ENCODE peak calls at places on chromosomes 1 and 21, in four cellular contexts. E is CD8-positive, alpha-beta memory T cell; Z is A549; X is right lobe of liver. C is an unnamed sample.

GRCh38 chr1:200708769-200709168 is 29.9 kb upstream of the CAMSAP2 start:
- DNase-seq in E (no peak), Z (peak; percentile 65), X (no peak), C (no peak)

GRCh38 chr1:34844252-34844634 is 15.3 kb downstream of the SMIM12 start:
- DNase-seq in E (no peak), Z (no peak), X (no peak), C (no peak)

GRCh38 chr1:77976433-77977076 is 2.3 kb downstream of the FUBP1 start:
- DNase-seq in Z (no peak), E (no peak), X (no peak), C (no peak)

GRCh38 chr1:156118175-156118868 is 3.8 kb downstream of the LMNA start:
- DNase-seq in E (no peak), Z (no peak), X (peak; percentile 93), C (peak; percentile 86)

GRCh38 chr1:54763814-54764131 is 550 bp downstream of the PARS2 start:
- DNase-seq in Z (peak; percentile 7), E (no peak), X (no peak), C (no peak)

GRCh38 chr1:46219551-46220520 is 16.7 kb downstream of the LURAP1 start:
- DNase-seq in Z (no peak), X (no peak), E (no peak), C (no peak)

GRCh38 chr1:223765036-223765718 is 52.8 kb downstream of the CAPN2 start:
- DNase-seq in Z (no peak), X (no peak), E (no peak), C (no peak)

GRCh38 chr1:153727463-153728304 is at the start of gene INTS3:
- DNase-seq in X (peak; percentile 100), Z (peak; percentile 99), E (peak; percentile 100), C (peak; percentile 100)

GRCh38 chr1:29953938-29954337 is 717.6 kb downstream of the PTPRU start:
- DNase-seq in E (no peak), Z (no peak), X (no peak), C (no peak)

GRCh38 chr1:92994105-92994712 is 32.9 kb upstream of the DIPK1A start:
- DNase-seq in Z (peak; percentile 40), E (peak; percentile 81), X (no peak), C (peak; percentile 88)

GRCh38 chr1:96075704-96076455 is 645.7 kb upstream of the PTBP2 start:
- DNase-seq in Z (no peak), X (no peak), E (no peak), C (no peak)

GRCh38 chr1:224211262-224211962 is 28.4 kb downstream of the DEGS1 start:
- DNase-seq in E (no peak), Z (no peak), X (no peak), C (no peak)

GRCh38 chr1:193458628-193459027 is 272.2 kb upstream of the B3GALT2 start:
- DNase-seq in X (no peak), E (peak; percentile 48), Z (no peak), C (no peak)

GRCh38 chr1:95572962-95573361 is 339.0 kb downstream of the RWDD3 start:
- DNase-seq in X (no peak), E (no peak), Z (no peak), C (no peak)

GRCh38 chr1:216826629-216827028 is 103.4 kb upstream of the ESRRG start:
- DNase-seq in Z (no peak), E (no peak), X (no peak), C (no peak)

GRCh38 chr1:44700573-44700972 is 26.1 kb downstream of the ARMH1 start:
- DNase-seq in E (no peak), Z (no peak), X (no peak), C (no peak)

GRCh38 chr1:222048030-222048632 is 306.2 kb upstream of the DUSP10 start:
- DNase-seq in X (no peak), E (no peak), Z (no peak), C (no peak)

GRCh38 chr1:9050803-9051202 is 18.6 kb downstream of the SLC2A5 start:
- DNase-seq in E (no peak), Z (no peak), X (no peak), C (no peak)

GRCh38 chr1:156421062-156421938 is 52.3 kb downstream of the RHBG start:
- DNase-seq in Z (peak; percentile 98), E (peak; percentile 74), X (peak; percentile 75), C (peak; percentile 67)

GRCh38 chr1:165057956-165058355 is 298.6 kb downstream of the LMX1A start:
- DNase-seq in X (no peak), Z (no peak), E (no peak), C (no peak)

GRCh38 chr1:38778051-38778450 is 81.5 kb downstream of the RRAGC start:
- DNase-seq in Z (no peak), E (no peak), X (no peak), C (no peak)

GRCh38 chr1:199684686-199685273 is 342.7 kb upstream of the NR5A2 start:
- DNase-seq in E (no peak), Z (peak; percentile 56), X (no peak), C (peak; percentile 12)

GRCh38 chr1:234970371-234970730 is 158.3 kb downstream of the TOMM20 start:
- DNase-seq in Z (no peak), X (no peak), E (no peak), C (no peak)

GRCh38 chr1:238861342-238861741 is 525.0 kb upstream of the CHRM3 start:
- DNase-seq in X (no peak), Z (no peak), E (no peak), C (no peak)

GRCh38 chr21:34335316-34335715 is 28.5 kb upstream of the KCNE2 start:
- DNase-seq in Z (no peak), X (no peak), E (no peak), C (no peak)

GRCh38 chr1:92921031-92922023 is 39.9 kb downstream of the DIPK1A start:
- DNase-seq in X (no peak), E (no peak), Z (no peak), C (no peak)

GRCh38 chr21:46613391-46613790 is 8.5 kb upstream of the S100B start:
- DNase-seq in X (no peak), E (no peak), Z (no peak), C (no peak)

GRCh38 chr1:67489643-67490042 is 59.4 kb upstream of the SERBP1 start:
- DNase-seq in X (no peak), Z (no peak), E (no peak), C (peak; percentile 18)

GRCh38 chr1:223429821-223430220 is 36.6 kb downstream of the CCDC185 start:
- DNase-seq in E (no peak), X (no peak), Z (no peak), C (no peak)

GRCh38 chr21:17901458-17902092 is 82.4 kb upstream of the C21orf91 start:
- DNase-seq in Z (no peak), E (no peak), X (no peak), C (no peak)

GRCh38 chr21:36097427-36098230 is 27.8 kb downstream of the CBR1 start:
- DNase-seq in X (no peak), E (no peak), Z (no peak), C (no peak)

DNA sequence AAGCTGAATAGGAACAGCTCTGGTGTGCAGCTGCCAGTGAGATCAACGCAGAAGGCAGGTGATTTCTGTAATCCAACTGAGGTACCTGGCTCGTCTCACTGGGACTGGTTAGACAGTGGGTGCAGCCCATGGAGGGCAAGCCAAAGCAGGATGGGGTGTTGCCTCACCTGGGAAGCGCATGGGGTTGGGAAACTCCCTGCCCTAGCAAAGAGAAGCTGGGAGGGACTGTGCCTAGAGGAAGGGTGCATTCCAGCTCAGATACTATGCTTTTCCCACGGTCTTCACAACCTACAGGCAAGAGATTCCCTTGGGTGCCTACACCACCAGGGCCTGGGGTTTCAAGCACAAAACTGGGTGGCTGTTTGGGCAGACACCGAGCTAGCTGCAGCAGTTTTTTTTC is 183.2 kb downstream of the DNM3 start:
- DNase-seq in Z (no peak), X (no peak), E (no peak), C (no peak)
- H3K27ac ChIP-seq in Z (no peak overlapping the region), X (no peak overlapping the region), E (no peak overlapping the region), C (no peak overlapping the region)

GRCh38 chr1:119005870-119006405 is 17.8 kb upstream of the TBX15 start:
- DNase-seq in E (no peak), X (no peak), Z (no peak), C (no peak)
- H3K27ac ChIP-seq in E (no peak overlapping the region), X (no peak overlapping the region), Z (no peak overlapping the region), C (no peak overlapping the region)

GRCh38 chr1:41711581-41711980 is 207.1 kb downstream of the HIVEP3 start:
- DNase-seq in X (no peak), Z (no peak), E (no peak), C (no peak)
- H3K27ac ChIP-seq in X (no peak overlapping the region), Z (no peak overlapping the region), E (no peak overlapping the region), C (no peak overlapping the region)

DNA sequence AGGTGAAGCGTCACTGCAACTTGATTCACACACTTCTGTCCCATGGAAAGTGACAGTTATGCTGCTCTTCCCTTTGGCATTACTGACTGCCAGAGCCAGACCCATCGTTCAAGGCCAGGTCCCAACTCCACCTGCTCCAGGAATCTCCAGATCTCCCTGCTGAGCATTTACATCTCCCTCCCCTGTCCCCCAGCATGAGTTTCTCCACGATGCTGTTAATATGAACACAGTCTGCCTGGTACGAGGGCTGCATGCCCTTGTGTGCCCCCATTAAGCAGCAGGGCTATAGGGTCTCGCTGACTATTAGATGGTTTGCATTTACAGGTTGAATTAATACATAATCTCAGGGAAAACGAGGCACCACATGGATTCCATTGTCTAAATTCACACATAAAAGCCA is 4.3 kb downstream of the F3 start:
- DNase-seq in Z (no peak), E (no peak), X (no peak), C (no peak)
- H3K27ac ChIP-seq in Z (no peak overlapping the region), E (no peak overlapping the region), X (no peak overlapping the region), C (peak overlapping the region; percentile 94)

DNA sequence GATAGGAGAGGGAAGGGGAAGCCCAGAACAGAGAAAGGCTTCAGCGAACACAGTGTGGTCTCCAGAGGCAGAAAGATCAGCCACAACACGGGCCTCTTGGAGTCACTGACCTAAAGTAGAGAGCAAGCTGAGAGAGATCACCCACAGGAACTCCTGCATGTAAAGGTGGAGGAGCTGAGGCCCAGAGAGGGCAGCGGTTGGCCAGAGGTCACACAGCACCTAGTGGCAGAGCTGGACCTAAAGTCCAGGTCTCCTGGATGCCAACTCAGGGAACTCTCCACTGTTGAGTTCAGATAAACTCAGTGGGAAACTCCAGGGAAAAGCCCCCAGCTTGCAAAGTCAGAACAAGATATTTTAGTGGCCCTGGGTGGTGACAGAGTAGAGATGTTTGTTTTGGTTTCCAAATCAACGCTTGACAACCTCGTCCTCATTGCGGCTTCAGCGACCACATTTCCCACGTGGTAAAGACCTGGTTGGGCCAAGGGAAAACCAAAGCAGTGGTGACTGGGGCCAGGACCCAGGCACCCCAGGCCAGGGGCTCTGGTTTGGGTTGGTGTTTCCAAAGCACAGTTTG is 4.6 kb downstream of the IFFO2 start:
- DNase-seq in E (peak; percentile 92), X (peak; percentile 54), Z (no peak), C (no peak)
- H3K27ac ChIP-seq in E (peak overlapping the region; percentile 99), X (peak overlapping the region; percentile 66), Z (peak overlapping the region; percentile 85), C (peak overlapping the region; percentile 91)

C was measured in prostate gland.